ENCODE peak calls at places on chromosomes 13 and 19, in six cellular contexts. H is mesenchymal stem cell; B is endothelial cell; Y is C1 segment of cervical spinal cord; O is foreskin keratinocyte; I is CD8-positive, alpha-beta memory T cell. Q is an unnamed sample.

GRCh38 chr19:29679598-29680210 is 14.4 kb downstream of the PLEKHF1 start:
- DNase-seq in Y (no peak), I (no peak), B (no peak), H (no peak), O (no peak), Q (no peak)

GRCh38 chr13:114313061-114313860 is 1.0 kb upstream of the CHAMP1 start:
- DNase-seq in B (no peak), O (no peak), H (peak), I (peak), Y (no peak), Q (peak)

GRCh38 chr19:39341122-39341719 is 1.0 kb upstream of the SAMD4B start:
- DNase-seq in Y (no peak), B (peak), H (no peak), O (no peak), I (no peak), Q (no peak)

GRCh38 chr13:32135655-32136054 is 104.1 kb downstream of the FRY start:
- DNase-seq in Y (no peak), B (no peak), H (peak), O (no peak), I (no peak), Q (no peak)

GRCh38 chr13:68359105-68359504 is 1129.0 kb upstream of the PCDH9 start:
- DNase-seq in H (no peak), O (no peak), Y (no peak), I (no peak), B (no peak), Q (no peak)

GRCh38 chr19:11673608-11674041 is 65.1 kb downstream of the ZNF823 start:
- DNase-seq in I (no peak), O (no peak), B (peak), Y (peak), H (peak), Q (peak)

GRCh38 chr13:106466691-106467405 is 68.6 kb downstream of the EFNB2 start:
- DNase-seq in O (no peak), B (no peak), I (no peak), H (no peak), Y (no peak), Q (no peak)

GRCh38 chr13:62510906-62511655 is 1095.4 kb upstream of the PCDH20 start:
- DNase-seq in O (no peak), H (peak), B (no peak), I (no peak), Y (no peak), Q (no peak)

GRCh38 chr19:10044390-10044789 is 31.1 kb downstream of the RDH8 start:
- DNase-seq in Y (no peak), I (no peak), O (no peak), H (no peak), B (no peak), Q (no peak)